ENCODE peak calls at places on chromosomes 1 and 21, in four cellular contexts. One of them, this sample, is unnamed.

GRCh38 chr1:164733070-164733469 is 174.1 kb downstream of the PBX1 start:
- DNase-seq in mesendoderm: peak
- DNase-seq in IMR-90: peak
- DNase-seq in H1: no peak
- DNase-seq in this sample: no peak

GRCh38 chr1:5728956-5729355 is 263.3 kb downstream of the NPHP4 start:
- DNase-seq in mesendoderm: no peak
- DNase-seq in IMR-90: no peak
- DNase-seq in H1: no peak
- DNase-seq in this sample: no peak

GRCh38 chr21:35352066-35352770 is 303.1 kb upstream of the RUNX1 start:
- DNase-seq in mesendoderm: no peak
- DNase-seq in IMR-90: peak
- DNase-seq in H1: no peak
- DNase-seq in this sample: no peak

GRCh38 chr1:43965316-43965715 is 4.5 kb upstream of the DPH2 start:
- DNase-seq in mesendoderm: no peak
- DNase-seq in IMR-90: no peak
- DNase-seq in H1: no peak
- DNase-seq in this sample: no peak

GRCh38 chr1:115314111-115314510 is 23.9 kb downstream of the NGF start:
- DNase-seq in mesendoderm: no peak
- DNase-seq in IMR-90: no peak
- DNase-seq in H1: no peak
- DNase-seq in this sample: no peak

GRCh38 chr21:29080454-29080930 is 7.0 kb upstream of the CCT8 start:
- DNase-seq in mesendoderm: no peak
- DNase-seq in IMR-90: peak
- DNase-seq in H1: no peak
- DNase-seq in this sample: no peak

GRCh38 chr1:24724345-24725208 is 20.7 kb upstream of the CLIC4 start:
- DNase-seq in mesendoderm: peak
- DNase-seq in IMR-90: peak
- DNase-seq in H1: peak
- DNase-seq in this sample: peak

GRCh38 chr1:176768532-176768931 is 305.6 kb downstream of the PAPPA2 start:
- DNase-seq in mesendoderm: no peak
- DNase-seq in IMR-90: no peak
- DNase-seq in H1: no peak
- DNase-seq in this sample: no peak

GRCh38 chr21:46213620-46214286 is 14.8 kb downstream of the LSS start:
- DNase-seq in mesendoderm: no peak
- DNase-seq in IMR-90: no peak
- DNase-seq in H1: no peak
- DNase-seq in this sample: no peak

GRCh38 chr1:54429838-54430237 is 23.6 kb upstream of the SSBP3 start:
- DNase-seq in mesendoderm: no peak
- DNase-seq in IMR-90: no peak
- DNase-seq in H1: no peak
- DNase-seq in this sample: no peak

GRCh38 chr1:113169591-113169990 is 96.6 kb downstream of the LRIG2 start:
- DNase-seq in mesendoderm: peak
- DNase-seq in IMR-90: no peak
- DNase-seq in H1: no peak
- DNase-seq in this sample: no peak

GRCh38 chr1:158087320-158087927 is 93.3 kb upstream of the CD1D start:
- DNase-seq in mesendoderm: peak
- DNase-seq in IMR-90: peak
- DNase-seq in H1: peak
- DNase-seq in this sample: peak

GRCh38 chr1:85568660-85569059 is 11.9 kb upstream of the CCN1 start:
- DNase-seq in mesendoderm: no peak
- DNase-seq in IMR-90: no peak
- DNase-seq in H1: no peak
- DNase-seq in this sample: no peak

GRCh38 chr1:10170362-10170665 is 40.1 kb upstream of the KIF1B start:
- DNase-seq in mesendoderm: no peak
- DNase-seq in IMR-90: peak
- DNase-seq in H1: no peak
- DNase-seq in this sample: no peak

GRCh38 chr1:33220701-33221384 is 35.4 kb upstream of the ZNF362 start:
- DNase-seq in mesendoderm: peak
- DNase-seq in IMR-90: no peak
- DNase-seq in H1: no peak
- DNase-seq in this sample: peak

GRCh38 chr1:237042892-237043576 is 1.1 kb downstream of the RYR2 start:
- DNase-seq in mesendoderm: no peak
- DNase-seq in IMR-90: no peak
- DNase-seq in H1: peak
- DNase-seq in this sample: no peak

GRCh38 chr1:111669268-111669667 is 49.7 kb downstream of the RAP1A start:
- DNase-seq in mesendoderm: no peak
- DNase-seq in IMR-90: peak
- DNase-seq in H1: no peak
- DNase-seq in this sample: no peak

GRCh38 chr1:232707142-232707541 is 77.2 kb upstream of the SIPA1L2 start:
- DNase-seq in mesendoderm: no peak
- DNase-seq in IMR-90: no peak
- DNase-seq in H1: no peak
- DNase-seq in this sample: no peak

GRCh38 chr1:75745276-75745675 is 20.8 kb downstream of the ACADM start:
- DNase-seq in mesendoderm: no peak
- DNase-seq in IMR-90: no peak
- DNase-seq in H1: no peak
- DNase-seq in this sample: no peak

GRCh38 chr1:34840426-34840825 is 19.1 kb downstream of the SMIM12 start:
- DNase-seq in mesendoderm: no peak
- DNase-seq in IMR-90: no peak
- DNase-seq in H1: no peak
- DNase-seq in this sample: peak

GRCh38 chr1:162712317-162713029 is 78.0 kb upstream of the HSD17B7 start:
- DNase-seq in mesendoderm: no peak
- DNase-seq in IMR-90: no peak
- DNase-seq in H1: no peak
- DNase-seq in this sample: no peak
- H3K27ac ChIP-seq in mesendoderm: no peak
- H3K27ac ChIP-seq in IMR-90: peak
- H3K27ac ChIP-seq in H1: no peak
- H3K27ac ChIP-seq in this sample: no peak

DNA sequence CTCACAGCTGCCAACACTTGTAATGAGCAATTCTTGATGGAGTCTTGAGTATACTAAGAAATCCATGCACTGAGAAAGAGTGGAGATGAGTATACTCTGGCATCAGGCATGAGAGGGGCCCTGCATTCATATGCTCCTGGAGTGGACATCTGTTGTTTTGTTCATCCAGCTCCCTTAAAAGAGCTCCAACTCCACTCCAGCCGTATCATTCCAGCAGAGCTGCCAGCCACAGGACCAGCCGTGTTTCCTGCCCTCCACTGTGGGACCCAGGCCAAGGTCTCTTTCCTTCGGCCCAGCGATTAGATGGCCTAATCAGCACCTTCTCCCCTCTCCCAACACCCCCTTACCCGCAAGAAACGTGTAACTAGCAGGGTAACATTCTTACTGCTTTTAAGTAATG is 144.5 kb downstream of the OMA1 start:
- DNase-seq in mesendoderm: no peak
- DNase-seq in IMR-90: no peak
- DNase-seq in H1: peak
- DNase-seq in this sample: no peak
- H3K56ac ChIP-seq in mesendoderm: no peak
- H3K56ac ChIP-seq in IMR-90: no peak
- H3K56ac ChIP-seq in H1: no peak
- H3K56ac ChIP-seq in this sample: no peak

GRCh38 chr1:66450847-66451246 is 83.1 kb upstream of the SGIP1 start:
- DNase-seq in mesendoderm: no peak
- DNase-seq in IMR-90: no peak
- DNase-seq in H1: no peak
- DNase-seq in this sample: no peak
- H3K27ac ChIP-seq in mesendoderm: no peak
- H3K27ac ChIP-seq in IMR-90: no peak
- H3K27ac ChIP-seq in H1: no peak
- H3K27ac ChIP-seq in this sample: no peak

GRCh38 chr1:94529416-94529815 is 12.1 kb downstream of the F3 start:
- DNase-seq in mesendoderm: no peak
- DNase-seq in IMR-90: no peak
- DNase-seq in H1: no peak
- DNase-seq in this sample: no peak
- H3K56ac ChIP-seq in mesendoderm: no peak
- H3K56ac ChIP-seq in IMR-90: no peak
- H3K56ac ChIP-seq in H1: no peak
- H3K56ac ChIP-seq in this sample: no peak

DNA sequence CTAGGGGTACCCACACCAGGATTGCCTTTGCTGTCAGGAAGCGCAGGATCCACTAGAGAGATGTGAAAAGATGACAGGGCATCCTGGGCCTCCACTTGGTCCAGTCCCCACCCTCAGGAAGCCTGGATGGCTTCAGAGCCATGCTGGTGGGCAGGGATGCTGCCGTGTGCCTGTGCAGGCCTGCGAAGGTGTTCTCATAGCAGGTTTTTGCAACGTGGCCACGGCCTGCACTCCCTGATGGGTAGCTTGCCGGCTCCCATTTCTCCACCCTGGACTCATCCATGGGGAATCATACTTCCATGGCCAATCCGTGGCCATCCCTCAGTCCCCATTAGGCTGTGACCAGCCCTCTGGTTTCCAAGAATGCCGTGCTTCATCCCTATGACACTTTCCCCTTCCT is 34.1 kb upstream of the CNTN2 start:
- DNase-seq in mesendoderm: no peak
- DNase-seq in IMR-90: no peak
- DNase-seq in H1: no peak
- DNase-seq in this sample: no peak
- H3K27ac ChIP-seq in mesendoderm: no peak
- H3K27ac ChIP-seq in IMR-90: no peak
- H3K27ac ChIP-seq in H1: no peak
- H3K27ac ChIP-seq in this sample: no peak

GRCh38 chr1:55877440-55878232 is 662.5 kb upstream of the USP24 start:
- DNase-seq in mesendoderm: no peak
- DNase-seq in IMR-90: peak
- DNase-seq in H1: no peak
- DNase-seq in this sample: no peak

GRCh38 chr1:55885619-55886018 is 670.5 kb upstream of the USP24 start:
- DNase-seq in mesendoderm: no peak
- DNase-seq in IMR-90: no peak
- DNase-seq in H1: no peak
- DNase-seq in this sample: no peak

GRCh38 chr1:55887103-55887712 is 672.0 kb upstream of the USP24 start:
- DNase-seq in mesendoderm: no peak
- DNase-seq in IMR-90: no peak
- DNase-seq in H1: no peak
- DNase-seq in this sample: no peak

GRCh38 chr1:55888685-55889317 is 673.6 kb upstream of the USP24 start:
- DNase-seq in mesendoderm: peak
- DNase-seq in IMR-90: no peak
- DNase-seq in H1: no peak
- DNase-seq in this sample: no peak

DNA sequence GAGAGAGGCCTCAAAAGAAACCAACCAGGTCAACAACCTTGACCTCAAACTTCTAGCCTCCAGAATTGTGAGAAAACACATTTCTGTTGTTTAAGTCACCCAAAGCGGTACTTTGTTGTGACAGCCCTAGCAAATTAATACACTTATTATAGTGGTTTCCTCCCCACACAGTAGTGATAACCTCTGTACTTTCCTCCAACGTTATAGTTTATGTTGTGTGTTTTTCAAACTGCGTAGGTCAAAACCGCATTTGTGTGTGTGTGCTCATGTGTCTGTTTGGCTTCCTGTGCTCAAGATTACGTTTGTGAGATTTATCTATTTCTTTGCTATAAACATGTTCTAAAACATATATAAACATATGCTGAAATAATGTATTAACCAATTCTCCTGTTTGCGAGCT is 667.8 kb upstream of the USP24 start:
- DNase-seq in mesendoderm: no peak
- DNase-seq in IMR-90: peak
- DNase-seq in H1: no peak
- DNase-seq in this sample: no peak
- H3K56ac ChIP-seq in mesendoderm: no peak
- H3K56ac ChIP-seq in IMR-90: no peak
- H3K56ac ChIP-seq in H1: no peak
- H3K56ac ChIP-seq in this sample: no peak

GRCh38 chr1:205375816-205376545 is 19.3 kb upstream of the KLHDC8A start:
- DNase-seq in mesendoderm: peak
- DNase-seq in IMR-90: peak
- DNase-seq in H1: no peak
- DNase-seq in this sample: peak

GRCh38 chr1:205374205-205375078 is 17.7 kb upstream of the KLHDC8A start:
- DNase-seq in mesendoderm: no peak
- DNase-seq in IMR-90: peak
- DNase-seq in H1: no peak
- DNase-seq in this sample: no peak

GRCh38 chr1:205370780-205371179 is 14.1 kb upstream of the KLHDC8A start:
- DNase-seq in mesendoderm: no peak
- DNase-seq in IMR-90: no peak
- DNase-seq in H1: no peak
- DNase-seq in this sample: no peak

GRCh38 chr1:205369621-205370230 is 13.0 kb upstream of the KLHDC8A start:
- DNase-seq in mesendoderm: no peak
- DNase-seq in IMR-90: peak
- DNase-seq in H1: no peak
- DNase-seq in this sample: no peak

DNA sequence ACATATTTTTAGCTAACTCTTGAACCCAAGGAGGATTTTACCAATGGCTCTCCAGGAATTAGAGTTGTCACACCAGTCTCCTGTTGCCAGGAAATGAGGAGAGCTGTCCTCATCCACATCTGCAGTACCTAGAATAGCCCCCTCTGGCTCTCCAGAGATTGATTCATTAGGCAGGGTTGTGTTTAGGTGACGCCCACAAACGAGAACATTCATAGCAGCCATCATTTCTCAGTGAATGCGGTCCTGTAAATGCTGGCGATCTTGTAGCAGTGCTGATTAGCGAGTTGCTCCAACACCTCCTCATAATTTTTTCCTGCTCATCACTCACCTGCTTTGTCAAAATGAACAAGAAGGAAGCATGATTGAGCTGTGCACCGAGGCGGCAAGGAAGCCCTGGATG is 16.3 kb upstream of the KLHDC8A start:
- DNase-seq in mesendoderm: peak
- DNase-seq in IMR-90: peak
- DNase-seq in H1: no peak
- DNase-seq in this sample: no peak
- H3K27ac ChIP-seq in mesendoderm: no peak
- H3K27ac ChIP-seq in IMR-90: no peak
- H3K27ac ChIP-seq in H1: no peak
- H3K27ac ChIP-seq in this sample: no peak

GRCh38 chr1:200911361-200911760 is 16.7 kb downstream of the INAVA start:
- DNase-seq in mesendoderm: no peak
- DNase-seq in IMR-90: no peak
- DNase-seq in H1: no peak
- DNase-seq in this sample: no peak
- H3K56ac ChIP-seq in mesendoderm: no peak
- H3K56ac ChIP-seq in IMR-90: no peak
- H3K56ac ChIP-seq in H1: no peak
- H3K56ac ChIP-seq in this sample: no peak

GRCh38 chr1:109266965-109267364 is 16.0 kb downstream of the PSRC1 start:
- DNase-seq in mesendoderm: no peak
- DNase-seq in IMR-90: peak
- DNase-seq in H1: no peak
- DNase-seq in this sample: no peak
- H3K27ac ChIP-seq in mesendoderm: no peak
- H3K27ac ChIP-seq in IMR-90: no peak
- H3K27ac ChIP-seq in H1: no peak
- H3K27ac ChIP-seq in this sample: no peak

This sample was measured in H9.